ENCODE peak calls at places on chromosomes 3 and 15, in eight cellular contexts. F, X, T, I, J, B, U and N are unnamed samples.

GRCh38 chr3:197031315-197032285 is 2.0 kb upstream of the MELTF start:
- DNase-seq in B (no peak), X (peak; percentile 98), J (peak; percentile 97), U (peak; percentile 96), F (no peak), I (peak; percentile 9), T (no peak), N (peak; percentile 97)

GRCh38 chr3:36258381-36258780 is 121.9 kb upstream of the STAC start:
- DNase-seq in T (no peak), J (no peak), X (no peak), I (no peak), B (no peak), F (no peak), U (no peak), N (no peak)

GRCh38 chr3:160094562-160094961 is 105.9 kb downstream of the IL12A start:
- DNase-seq in F (no peak), U (no peak), B (no peak), T (no peak), J (no peak), I (no peak), X (no peak), N (no peak)

GRCh38 chr3:43872301-43872700 is 181.6 kb downstream of the ABHD5 start:
- DNase-seq in X (peak; percentile 90), I (no peak), T (no peak), U (peak; percentile 74), F (no peak), J (no peak), B (no peak), N (no peak)

GRCh38 chr3:61960976-61961375 is 399.6 kb downstream of the PTPRG start:
- DNase-seq in X (no peak), U (no peak), J (no peak), B (no peak), T (no peak), F (no peak), I (no peak), N (no peak)

GRCh38 chr3:112775011-112775742 is 71.5 kb downstream of the CD200R1L start:
- DNase-seq in B (no peak), U (no peak), X (peak; percentile 93), F (no peak), T (no peak), I (no peak), J (no peak), N (no peak)

GRCh38 chr3:175287361-175287963 is 428.3 kb downstream of the NAALADL2 start:
- DNase-seq in F (no peak), B (no peak), X (peak; percentile 17), U (no peak), I (no peak), J (no peak), T (no peak), N (no peak)

GRCh38 chr3:120163816-120164215 is 69.6 kb upstream of the GSK3B start:
- DNase-seq in J (no peak), U (no peak), X (no peak), I (no peak), B (no peak), T (no peak), F (no peak), N (no peak)

GRCh38 chr3:15521573-15521965 is at the start of gene COLQ:
- DNase-seq in J (no peak), T (no peak), U (no peak), I (no peak), X (peak; percentile 8), B (no peak), F (no peak), N (no peak)

GRCh38 chr3:42515391-42515916 is 13.0 kb downstream of the VIPR1 start:
- DNase-seq in B (no peak), X (no peak), I (no peak), U (no peak), F (no peak), T (no peak), J (no peak), N (no peak)

GRCh38 chr3:70308760-70309159 is 3.7 kb downstream of the MDFIC2 start:
- DNase-seq in X (peak; percentile 4), U (no peak), T (no peak), F (no peak), I (no peak), J (no peak), B (no peak), N (no peak)

GRCh38 chr3:131326307-131326706 is 55.3 kb upstream of the NUDT16 start:
- DNase-seq in X (peak; percentile 41), U (no peak), T (no peak), F (no peak), J (no peak), B (no peak), I (no peak), N (no peak)

GRCh38 chr3:13023251-13024055 is 49.8 kb downstream of the IQSEC1 start:
- DNase-seq in U (no peak), B (no peak), I (no peak), F (no peak), X (no peak), J (no peak), T (no peak), N (no peak)

GRCh38 chr3:68571321-68571720 is 361.0 kb downstream of the TAFA4 start:
- DNase-seq in I (no peak), J (no peak), F (no peak), T (no peak), U (no peak), B (no peak), X (no peak), N (no peak)

GRCh38 chr3:193728429-193729087 is 135.6 kb downstream of the OPA1 start:
- DNase-seq in F (no peak), J (no peak), B (no peak), I (no peak), U (no peak), X (no peak), T (no peak), N (no peak)

GRCh38 chr3:10074666-10075065 is 33.4 kb downstream of the FANCD2OS start:
- DNase-seq in X (peak; percentile 7), B (no peak), I (no peak), T (no peak), J (no peak), U (no peak), F (no peak), N (no peak)

GRCh38 chr3:70277304-70277703 is 35.1 kb downstream of the MDFIC2 start:
- DNase-seq in T (no peak), F (no peak), X (no peak), U (no peak), I (no peak), J (no peak), B (no peak), N (no peak)

GRCh38 chr3:79111375-79112052 is 656.3 kb downstream of the ROBO1 start:
- DNase-seq in J (no peak), I (no peak), U (no peak), X (peak; percentile 72), T (no peak), F (no peak), B (no peak), N (no peak)

GRCh38 chr3:146067048-146067447 is 93.9 kb downstream of the PLOD2 start:
- DNase-seq in U (peak; percentile 25), X (peak; percentile 81), B (no peak), F (no peak), T (no peak), I (no peak), J (no peak), N (no peak)

DNA sequence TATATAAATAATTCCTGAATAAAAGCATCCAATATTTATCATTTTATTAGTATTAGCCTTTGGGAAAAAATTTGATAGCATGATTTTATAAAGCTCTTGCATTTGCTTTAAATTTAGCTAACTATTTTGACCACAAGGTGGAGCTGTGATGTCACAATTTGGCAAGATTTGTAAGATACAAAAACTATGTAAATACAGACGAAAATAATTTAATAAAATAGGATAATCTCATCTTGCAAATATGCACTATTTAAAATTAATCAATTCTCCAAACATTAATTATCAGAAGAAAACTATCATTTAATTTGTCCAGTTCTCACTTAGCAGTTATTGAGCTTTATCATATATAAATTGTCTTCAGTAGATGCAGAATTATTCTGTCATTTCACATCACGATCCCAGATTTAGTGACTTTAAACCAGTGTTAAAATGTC is 95.4 kb downstream of the PLOD2 start:
- DNase-seq in T (peak; percentile 6), J (peak; percentile 7), U (peak; percentile 10), F (peak; percentile 7), X (peak; percentile 57), I (no peak), B (no peak), N (no peak)
- TF ChIP-seq CTCF in T (peak; percentile 22), J (peak; percentile 34), U (peak; percentile 50), F (peak; percentile 74), X (peak; percentile 60), I (peak; percentile 58), B (peak; percentile 90), N (peak; percentile 73)

GRCh38 chr3:53269888-53270880 is 14.4 kb upstream of the TKT start:
- DNase-seq in B (peak; percentile 45), X (peak; percentile 98), T (peak; percentile 87), U (peak; percentile 94), J (peak; percentile 97), F (peak; percentile 50), I (no peak), N (peak; percentile 89)
- TF ChIP-seq CTCF in B (no peak), X (no peak), T (no peak), U (peak; percentile 16), J (no peak), F (no peak), I (no peak), N (no peak)

DNA sequence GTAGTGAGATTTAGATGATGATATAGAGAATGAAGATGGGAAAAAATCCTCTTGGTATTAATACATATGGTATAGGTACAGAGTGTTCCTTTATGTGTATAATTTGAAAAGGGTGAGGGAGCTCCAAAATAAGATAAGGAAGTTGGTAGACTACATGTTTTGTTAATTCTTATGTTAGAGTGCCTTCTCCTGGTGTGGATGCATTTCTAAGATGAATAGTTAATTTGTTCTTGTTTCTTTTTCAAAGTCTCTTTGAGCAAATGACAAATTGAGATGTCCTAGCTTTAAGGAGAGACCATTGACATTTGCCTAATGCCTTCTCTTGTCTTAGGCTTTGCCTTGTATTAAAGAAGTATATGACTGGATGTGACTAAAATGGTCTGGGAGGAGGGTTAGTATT is 34.1 kb downstream of the AKAP13 start:
- DNase-seq in F (no peak), J (no peak), B (no peak), I (no peak), T (no peak), X (no peak), U (no peak), N (no peak)
- TF ChIP-seq CTCF in F (peak; percentile 4), J (peak; percentile 9), B (no peak), I (peak; percentile 40), T (no peak), X (peak; percentile 24), U (no peak), N (peak; percentile 66)

GRCh38 chr3:136562031-136562430 is 190.1 kb downstream of the STAG1 start:
- DNase-seq in U (no peak), B (no peak), I (no peak), T (no peak), F (no peak), J (no peak), X (no peak), N (no peak)

DNA sequence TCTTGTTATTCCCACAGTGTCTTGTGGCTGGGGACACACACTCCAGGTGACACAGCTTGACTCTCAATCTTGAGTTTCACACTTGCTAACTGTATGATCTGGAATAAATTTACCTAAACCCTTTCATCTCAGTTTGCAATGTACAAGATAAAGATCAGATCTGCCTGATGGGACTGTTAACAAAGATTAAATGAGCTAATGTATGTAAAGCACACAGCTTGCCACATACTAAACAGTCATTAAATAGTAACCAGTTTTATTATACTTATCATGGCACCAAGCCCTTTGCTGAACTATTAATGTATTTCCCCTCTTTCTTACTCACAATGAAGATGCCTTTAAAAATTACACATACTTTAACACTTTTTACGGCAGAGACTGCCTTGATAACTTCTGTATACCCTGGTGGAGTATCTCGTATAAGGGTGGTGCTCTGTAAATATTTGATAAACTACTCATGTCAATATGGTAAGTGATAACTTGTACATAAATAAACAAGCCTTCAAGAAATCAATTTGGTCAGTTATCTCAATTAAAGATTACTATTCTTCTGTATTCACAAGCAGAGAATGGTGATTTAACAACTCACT is 184.5 kb downstream of the STAG1 start:
- DNase-seq in J (no peak), T (no peak), I (no peak), B (no peak), X (no peak), U (no peak), F (no peak), N (no peak)
- TF ChIP-seq CTCF in J (no peak), T (no peak), I (no peak), B (no peak), X (no peak), U (no peak), F (no peak), N (no peak)